ENCODE peak calls at places on chromosomes 2 and 18, in ten cellular contexts. One of them, this sample, is unnamed.

GRCh38 chr2:104656496-104657310 is 197.2 kb upstream of the POU3F3 start:
- DNase-seq in SHP77 treated with DMSO at 0.1 percent for 48 hours: no peak
- DNase-seq in RWPE1: no peak
- DNase-seq in T-helper 1 cell: no peak
- DNase-seq in HepG2: no peak
- DNase-seq in fibroblast of pulmonary artery: no peak
- DNase-seq in GM13977: no peak
- DNase-seq in lower lobe of right lung: no peak
- DNase-seq in pancreas: no peak
- DNase-seq in NCI-H510A: no peak
- DNase-seq in this sample: no peak

GRCh38 chr2:20221169-20221938 is 3.6 kb downstream of the SDC1 start:
- DNase-seq in SHP77 treated with DMSO at 0.1 percent for 48 hours: no peak
- DNase-seq in RWPE1: no peak
- DNase-seq in T-helper 1 cell: no peak
- DNase-seq in HepG2: no peak
- DNase-seq in fibroblast of pulmonary artery: peak; percentile 33
- DNase-seq in GM13977: no peak
- DNase-seq in lower lobe of right lung: no peak
- DNase-seq in pancreas: no peak
- DNase-seq in NCI-H510A: no peak
- DNase-seq in this sample: no peak

GRCh38 chr2:11691071-11691660 is 21.2 kb upstream of the NTSR2 start:
- DNase-seq in SHP77 treated with DMSO at 0.1 percent for 48 hours: no peak
- DNase-seq in RWPE1: no peak
- DNase-seq in T-helper 1 cell: no peak
- DNase-seq in HepG2: no peak
- DNase-seq in fibroblast of pulmonary artery: no peak
- DNase-seq in GM13977: no peak
- DNase-seq in lower lobe of right lung: no peak
- DNase-seq in pancreas: no peak
- DNase-seq in NCI-H510A: no peak
- DNase-seq in this sample: no peak

GRCh38 chr2:237904806-237905599 is 45.6 kb downstream of the RAMP1 start:
- DNase-seq in SHP77 treated with DMSO at 0.1 percent for 48 hours: no peak
- DNase-seq in RWPE1: no peak
- DNase-seq in T-helper 1 cell: no peak
- DNase-seq in HepG2: no peak
- DNase-seq in fibroblast of pulmonary artery: peak; percentile 87
- DNase-seq in GM13977: no peak
- DNase-seq in lower lobe of right lung: peak; percentile 68
- DNase-seq in pancreas: no peak
- DNase-seq in NCI-H510A: no peak
- DNase-seq in this sample: no peak

GRCh38 chr2:99403524-99403923 is 66.3 kb downstream of the EIF5B start:
- DNase-seq in SHP77 treated with DMSO at 0.1 percent for 48 hours: no peak
- DNase-seq in RWPE1: no peak
- DNase-seq in T-helper 1 cell: no peak
- DNase-seq in HepG2: peak; percentile 88
- DNase-seq in fibroblast of pulmonary artery: no peak
- DNase-seq in GM13977: no peak
- DNase-seq in lower lobe of right lung: no peak
- DNase-seq in pancreas: no peak
- DNase-seq in NCI-H510A: no peak
- DNase-seq in this sample: peak; percentile 19

GRCh38 chr2:43759195-43759594 is 14.6 kb upstream of the DYNC2LI1 start:
- DNase-seq in SHP77 treated with DMSO at 0.1 percent for 48 hours: no peak
- DNase-seq in RWPE1: peak; percentile 48
- DNase-seq in T-helper 1 cell: no peak
- DNase-seq in HepG2: peak; percentile 80
- DNase-seq in fibroblast of pulmonary artery: peak; percentile 40
- DNase-seq in GM13977: no peak
- DNase-seq in lower lobe of right lung: no peak
- DNase-seq in pancreas: no peak
- DNase-seq in NCI-H510A: no peak
- DNase-seq in this sample: no peak

GRCh38 chr2:233152541-233152940 is 92.4 kb downstream of the INPP5D start:
- DNase-seq in SHP77 treated with DMSO at 0.1 percent for 48 hours: no peak
- DNase-seq in RWPE1: no peak
- DNase-seq in T-helper 1 cell: no peak
- DNase-seq in HepG2: no peak
- DNase-seq in fibroblast of pulmonary artery: peak; percentile 42
- DNase-seq in GM13977: no peak
- DNase-seq in lower lobe of right lung: no peak
- DNase-seq in pancreas: no peak
- DNase-seq in NCI-H510A: no peak
- DNase-seq in this sample: no peak

GRCh38 chr2:157837851-157838441 is 38.2 kb downstream of the ACVR1 start:
- DNase-seq in SHP77 treated with DMSO at 0.1 percent for 48 hours: peak; percentile 10
- DNase-seq in RWPE1: no peak
- DNase-seq in T-helper 1 cell: no peak
- DNase-seq in HepG2: peak; percentile 66
- DNase-seq in fibroblast of pulmonary artery: peak; percentile 52
- DNase-seq in GM13977: no peak
- DNase-seq in lower lobe of right lung: no peak
- DNase-seq in pancreas: peak; percentile 56
- DNase-seq in NCI-H510A: no peak
- DNase-seq in this sample: no peak

GRCh38 chr18:60668583-60668982 is 296.0 kb upstream of the MC4R start:
- DNase-seq in SHP77 treated with DMSO at 0.1 percent for 48 hours: no peak
- DNase-seq in RWPE1: no peak
- DNase-seq in T-helper 1 cell: no peak
- DNase-seq in HepG2: no peak
- DNase-seq in fibroblast of pulmonary artery: no peak
- DNase-seq in GM13977: no peak
- DNase-seq in lower lobe of right lung: no peak
- DNase-seq in pancreas: no peak
- DNase-seq in NCI-H510A: no peak
- DNase-seq in this sample: no peak

GRCh38 chr2:118032169-118033013 is 18.5 kb upstream of the CCDC93 start:
- DNase-seq in SHP77 treated with DMSO at 0.1 percent for 48 hours: peak; percentile 36
- DNase-seq in RWPE1: peak; percentile 42
- DNase-seq in T-helper 1 cell: peak; percentile 12
- DNase-seq in HepG2: peak; percentile 44
- DNase-seq in fibroblast of pulmonary artery: peak; percentile 53
- DNase-seq in GM13977: peak; percentile 54
- DNase-seq in lower lobe of right lung: no peak
- DNase-seq in pancreas: no peak
- DNase-seq in NCI-H510A: no peak
- DNase-seq in this sample: no peak